ENCODE peak calls at places on chromosomes 4 and X, in seven cellular contexts. S is mesendoderm, H is mesenchymal stem cell, P is H9, B is IMR-90, X is H1, W is trophoblast cell. J is an unnamed sample.

GRCh38 chrX:133267621-133268020 is 49.5 kb upstream of the TFDP3 start:
- DNase-seq in W (peak), B (no peak), X (no peak), S (no peak), P (no peak), H (no peak), J (no peak)

GRCh38 chr4:10267066-10267465 is 150.5 kb upstream of the WDR1 start:
- DNase-seq in S (no peak), X (no peak), B (no peak), P (no peak), W (no peak), H (no peak), J (no peak)

GRCh38 chr4:52051615-52052474 is 741 bp downstream of the SPATA18 start:
- DNase-seq in X (peak), B (peak), H (peak), W (peak), P (peak), S (peak), J (peak)

GRCh38 chr4:6834867-6835266 is 52.3 kb downstream of the KIAA0232 start:
- DNase-seq in P (no peak), W (peak), H (peak), X (no peak), S (peak), B (peak), J (no peak)

GRCh38 chrX:45769919-45770582 is 569.4 kb upstream of the DIPK2B start:
- DNase-seq in H (peak), B (peak), P (no peak), X (no peak), W (no peak), S (no peak), J (no peak)

GRCh38 chr4:182929296-182929695 is 12.1 kb upstream of the DCTD start:
- DNase-seq in H (peak), X (no peak), P (no peak), S (peak), W (peak), B (peak), J (no peak)

GRCh38 chr4:102344520-102344954 is 745 bp downstream of the SLC39A8 start:
- DNase-seq in B (no peak), S (peak), X (no peak), H (peak), W (peak), P (peak), J (peak)

GRCh38 chr4:52951016-52951415 is 88.9 kb downstream of the RASL11B start:
- DNase-seq in H (no peak), P (no peak), X (no peak), B (peak), W (no peak), S (no peak), J (no peak)

GRCh38 chr4:41747230-41748055 is 1.1 kb downstream of the PHOX2B start:
- DNase-seq in W (no peak), X (no peak), S (peak), H (no peak), B (no peak), P (peak), J (peak)

GRCh38 chr4:1318488-1319213 is 28.4 kb upstream of the UVSSA start:
- DNase-seq in W (no peak), B (no peak), S (no peak), X (no peak), P (peak), H (no peak), J (no peak)

GRCh38 chrX:153727108-153727931 is 2.7 kb downstream of the ABCD1 start:
- DNase-seq in H (no peak), X (no peak), S (peak), B (no peak), W (peak), P (no peak), J (no peak)
- H3K4ac ChIP-seq in H (peak), X (no peak), S (no peak), B (peak), W (no peak), P (no peak), J (no peak)

GRCh38 chr4:157423526-157424020 is 203.0 kb downstream of the GRIA2 start:
- DNase-seq in H (no peak), X (no peak), B (no peak), W (no peak), P (no peak), S (no peak), J (no peak)
- H3K4me2 ChIP-seq in H (no peak), X (no peak), B (no peak), W (no peak), P (no peak), S (no peak), J (no peak)

DNA sequence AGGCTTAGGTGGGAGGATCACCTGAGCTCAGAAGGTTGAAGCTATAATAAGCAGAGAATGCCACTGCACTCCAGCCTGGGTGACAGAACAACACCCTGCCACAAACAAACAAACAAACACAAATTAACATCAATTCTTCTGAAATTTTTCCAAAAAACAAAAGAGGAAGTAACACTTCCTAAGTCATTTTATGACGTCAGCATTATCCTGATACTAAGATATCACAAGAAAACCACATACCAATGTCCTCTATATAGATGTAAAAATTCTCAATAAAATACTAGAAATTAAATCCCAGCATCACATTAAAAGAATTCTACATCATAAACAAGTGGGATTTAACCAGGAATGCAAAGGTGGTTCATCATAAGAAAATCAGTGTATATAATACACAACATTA is 64.4 kb upstream of the STK26 start:
- DNase-seq in S (no peak), B (no peak), P (no peak), X (no peak), H (no peak), W (no peak), J (no peak)
- H2BK120ac ChIP-seq in S (no peak), B (no peak), P (no peak), X (no peak), H (no peak), W (no peak), J (no peak)

GRCh38 chr4:126547352-126547751 is 1085.4 kb upstream of the INTU start:
- DNase-seq in H (no peak), B (no peak), P (no peak), X (no peak), W (no peak), S (no peak), J (no peak)
- H3K4ac ChIP-seq in H (no peak), B (no peak), P (no peak), X (no peak), W (no peak), S (no peak), J (no peak)

GRCh38 chrX:8404958-8405357 is 59.7 kb upstream of the VCX3B start:
- DNase-seq in W (no peak), S (no peak), B (no peak), X (no peak), H (no peak), P (no peak), J (no peak)

GRCh38 chrX:8405631-8406030 is 59.0 kb upstream of the VCX3B start:
- DNase-seq in X (no peak), W (no peak), B (no peak), S (no peak), H (no peak), P (no peak), J (no peak)

GRCh38 chrX:8404443-8404842 is 60.2 kb upstream of the VCX3B start:
- DNase-seq in X (no peak), B (no peak), P (no peak), H (no peak), W (no peak), S (no peak), J (peak)
- H3K4me2 ChIP-seq in X (no peak), B (no peak), P (no peak), H (no peak), W (no peak), S (no peak), J (no peak)

DNA sequence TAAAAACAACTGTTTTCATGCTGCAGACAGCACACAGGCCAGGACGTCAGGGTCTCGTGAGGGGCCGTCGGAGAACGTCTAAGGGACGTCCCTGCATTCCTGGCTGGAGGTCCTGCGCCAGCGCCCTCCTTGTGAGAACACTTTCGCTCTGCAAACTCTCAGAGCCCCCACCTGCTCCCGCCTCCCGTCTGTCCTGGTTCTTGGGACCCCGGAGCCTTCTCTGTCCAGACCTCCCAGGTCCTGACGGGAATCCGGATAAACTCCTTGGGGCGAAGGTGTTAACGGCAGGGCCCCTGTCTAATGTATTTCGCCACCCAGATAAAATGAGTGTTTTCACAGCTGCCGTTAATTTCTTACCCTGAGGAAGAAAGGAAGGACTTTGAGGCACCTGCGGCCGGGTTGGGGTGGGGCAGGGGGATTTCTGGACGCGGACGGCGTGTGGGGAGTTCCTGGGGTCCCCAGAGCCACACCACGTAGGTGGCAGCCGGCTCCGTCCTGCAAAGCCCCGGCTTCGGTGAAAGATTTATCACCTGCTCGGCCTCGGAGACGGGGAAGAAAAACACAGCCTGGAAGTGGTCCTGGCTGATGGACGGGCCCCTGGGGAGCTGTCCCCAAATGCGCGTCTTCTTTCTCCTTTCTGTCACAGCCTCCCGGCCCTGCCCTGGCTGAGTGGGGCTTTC is 35.1 kb upstream of the PPP2R3B start:
- DNase-seq in X (no peak), B (no peak), S (no peak), P (no peak), H (no peak), W (no peak), J (no peak)
- H2BK120ac ChIP-seq in X (no peak), B (no peak), S (no peak), P (no peak), H (no peak), W (no peak), J (no peak)

J was measured in neuronal stem cell.